ENCODE peak calls at places on chromosome 7, in nine cellular contexts. Q is neural progenitor cell, I is cardiac fibroblast, U is ovary, R is K562, B is psoas muscle, V is small intestine, J is transverse colon, X is foreskin fibroblast. Y is an unnamed sample.

GRCh38 chr7:2306688-2307087 is 7.6 kb downstream of the SNX8 start:
- DNase-seq in U (no peak), R (no peak), Q (no peak), B (no peak), J (no peak), X (no peak), I (peak; percentile 9), V (no peak), Y (no peak)

GRCh38 chr7:102323914-102324195 is 32.4 kb downstream of the SPDYE6 start:
- DNase-seq in Q (no peak), R (no peak), B (no peak), V (no peak), U (no peak), X (no peak), I (no peak), J (no peak), Y (no peak)

GRCh38 chr7:156069897-156070296 is 257.6 kb upstream of the SHH start:
- DNase-seq in B (no peak), Q (no peak), R (no peak), U (no peak), V (no peak), X (no peak), I (no peak), J (no peak), Y (no peak)

GRCh38 chr7:76048668-76048988 is 722 bp downstream of the MDH2 start:
- DNase-seq in U (no peak), V (no peak), J (peak; percentile 19), B (peak; percentile 56), Q (peak; percentile 59), I (no peak), X (no peak), R (no peak), Y (no peak)

GRCh38 chr7:148940702-148941597 is 56.9 kb upstream of the EZH2 start:
- DNase-seq in J (peak; percentile 82), B (peak; percentile 83), X (peak; percentile 74), R (peak; percentile 83), I (peak; percentile 92), V (peak; percentile 82), U (peak; percentile 82), Q (peak; percentile 72), Y (peak; percentile 87)

GRCh38 chr7:80106498-80107113 is 28.0 kb upstream of the GNAI1 start:
- DNase-seq in I (no peak), R (no peak), V (no peak), J (no peak), U (no peak), Q (no peak), X (no peak), B (no peak), Y (no peak)

GRCh38 chr7:3710122-3710521 is 409.1 kb downstream of the SDK1 start:
- DNase-seq in U (no peak), I (no peak), Q (no peak), V (no peak), B (no peak), J (no peak), X (no peak), R (no peak), Y (no peak)

GRCh38 chr7:21844742-21845141 is 101.0 kb downstream of the CDCA7L start:
- DNase-seq in I (peak; percentile 5), X (no peak), R (no peak), Q (no peak), V (peak; percentile 10), B (no peak), U (no peak), J (no peak), Y (no peak)

GRCh38 chr7:2796358-2797352 is 47.5 kb downstream of the GNA12 start:
- DNase-seq in Q (no peak), V (no peak), X (peak; percentile 34), U (peak; percentile 85), R (no peak), I (peak; percentile 92), J (peak; percentile 43), B (peak; percentile 83), Y (no peak)

GRCh38 chr7:2956526-2957368 is 86.9 kb downstream of the CARD11 start:
- DNase-seq in I (peak; percentile 69), X (peak; percentile 10), V (no peak), Q (no peak), R (peak; percentile 55), U (no peak), B (no peak), J (no peak), Y (no peak)

GRCh38 chr7:92916751-92917369 is 80.5 kb upstream of the CDK6 start:
- DNase-seq in B (no peak), Q (peak; percentile 86), V (peak; percentile 3), J (no peak), I (peak; percentile 68), R (no peak), U (no peak), X (peak; percentile 18), Y (no peak)

GRCh38 chr7:20507157-20507556 is 108.3 kb upstream of the ABCB5 start:
- DNase-seq in J (no peak), R (no peak), Q (no peak), U (no peak), I (no peak), V (no peak), X (no peak), B (no peak), Y (no peak)

GRCh38 chr7:86939197-86939814 is 120.1 kb downstream of the ELAPOR2 start:
- DNase-seq in X (peak; percentile 23), J (peak; percentile 37), R (peak; percentile 42), Q (peak; percentile 71), U (no peak), B (no peak), V (peak; percentile 72), I (peak; percentile 82), Y (peak; percentile 69)

GRCh38 chr7:4774007-4774406 is 1.4 kb upstream of the AP5Z1 start:
- DNase-seq in U (no peak), X (no peak), I (no peak), B (no peak), R (no peak), V (no peak), Q (no peak), J (no peak), Y (no peak)

GRCh38 chr7:120991570-120991969 is 3.1 kb downstream of the CPED1 start:
- DNase-seq in B (no peak), R (no peak), J (no peak), X (peak; percentile 65), I (peak; percentile 86), Q (no peak), V (no peak), U (no peak), Y (no peak)

GRCh38 chr7:67636363-67637355 is 640.0 kb downstream of the TYW1 start:
- DNase-seq in V (no peak), I (no peak), U (no peak), B (no peak), Q (peak; percentile 44), X (no peak), R (no peak), J (no peak), Y (no peak)

GRCh38 chr7:33764752-33765451 is 140.4 kb upstream of the BMPER start:
- DNase-seq in R (no peak), B (no peak), X (peak; percentile 76), I (peak; percentile 91), Q (no peak), U (no peak), V (peak; percentile 49), J (no peak), Y (no peak)

DNA sequence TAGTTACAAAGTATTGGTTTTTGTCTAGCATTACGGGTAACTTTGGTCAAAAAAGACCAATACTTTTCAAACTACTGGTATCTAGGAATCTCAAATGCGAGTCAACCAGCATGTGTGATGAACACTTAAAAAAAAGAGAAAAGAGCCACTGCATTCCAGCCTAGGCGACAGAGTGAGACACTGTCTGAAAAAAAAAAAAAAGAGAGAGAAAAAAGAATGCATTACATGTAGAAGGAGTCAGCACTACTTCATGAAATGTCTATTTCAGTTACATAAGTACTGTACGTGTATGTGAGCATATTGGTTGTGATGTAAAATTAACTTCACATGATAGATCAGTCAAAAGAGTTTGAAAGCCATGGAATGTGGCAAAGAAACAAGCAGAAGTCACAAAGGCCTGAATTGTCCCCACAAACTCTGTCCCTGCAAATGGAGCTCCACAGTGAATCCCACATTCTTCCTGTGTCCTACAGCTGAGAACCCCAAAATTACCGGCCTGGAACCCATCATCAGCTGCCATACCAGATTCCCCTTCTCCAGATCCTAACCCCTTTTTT is 1.6 kb downstream of the DENND11 start:
- DNase-seq in X (no peak), J (no peak), U (no peak), R (no peak), B (no peak), Q (no peak), I (no peak), V (no peak), Y (no peak)
- H3K4me3 ChIP-seq in X (peak overlapping the region; percentile 68), J (peak overlapping the region; percentile 90), U (no peak overlapping the region), R (no peak overlapping the region), B (peak overlapping the region; percentile 87), Q (peak overlapping the region; percentile 89), I (peak overlapping the region; percentile 59), V (no peak overlapping the region), Y (no peak overlapping the region)

DNA sequence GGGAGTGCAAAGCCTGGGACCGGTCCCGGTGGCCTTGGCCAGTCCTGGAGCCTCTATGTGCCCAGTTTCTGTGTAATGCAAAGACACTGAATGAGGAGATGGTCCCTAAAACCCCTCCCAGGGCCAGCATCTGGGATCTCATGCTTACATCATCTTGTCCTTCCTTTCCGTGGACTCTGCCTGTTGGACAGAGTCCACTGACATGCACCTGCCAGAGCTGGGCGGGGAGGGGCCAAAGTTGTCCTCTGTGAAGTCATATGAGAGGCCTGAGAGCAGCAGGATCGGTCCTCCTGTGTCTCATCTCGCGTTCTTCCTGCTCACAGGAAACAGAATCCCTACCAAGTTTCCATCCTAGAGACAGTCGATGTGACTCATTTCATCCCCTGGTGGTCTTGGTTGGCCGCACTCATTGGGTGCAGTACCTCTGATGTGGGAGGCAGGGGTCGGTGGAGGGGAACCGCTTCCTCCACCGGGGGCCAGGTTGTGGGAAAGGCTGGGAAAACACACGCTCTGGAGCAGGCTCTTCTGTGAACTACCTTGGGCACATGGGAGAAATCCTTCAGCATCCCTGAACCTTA is 389.6 kb upstream of the PODXL start:
- DNase-seq in V (peak; percentile 77), J (peak; percentile 25), U (no peak), R (no peak), X (no peak), B (no peak), I (no peak), Q (no peak), Y (no peak)
- H3K4me3 ChIP-seq in V (no peak overlapping the region), J (no peak overlapping the region), U (no peak overlapping the region), R (no peak overlapping the region), X (no peak overlapping the region), B (no peak overlapping the region), I (no peak overlapping the region), Q (no peak overlapping the region), Y (no peak overlapping the region)

GRCh38 chr7:768881-769504 is 41.9 kb upstream of the PRKAR1B start:
- DNase-seq in B (peak; percentile 70), I (no peak), U (peak; percentile 82), V (no peak), Q (peak; percentile 68), R (peak; percentile 44), J (no peak), X (no peak), Y (no peak)
- H3K4me3 ChIP-seq in B (peak overlapping the region; percentile 8), I (no peak overlapping the region), U (peak overlapping the region; percentile 11), V (no peak overlapping the region), Q (no peak overlapping the region), R (no peak overlapping the region), J (no peak overlapping the region), X (no peak overlapping the region), Y (peak overlapping the region; percentile 56)

DNA sequence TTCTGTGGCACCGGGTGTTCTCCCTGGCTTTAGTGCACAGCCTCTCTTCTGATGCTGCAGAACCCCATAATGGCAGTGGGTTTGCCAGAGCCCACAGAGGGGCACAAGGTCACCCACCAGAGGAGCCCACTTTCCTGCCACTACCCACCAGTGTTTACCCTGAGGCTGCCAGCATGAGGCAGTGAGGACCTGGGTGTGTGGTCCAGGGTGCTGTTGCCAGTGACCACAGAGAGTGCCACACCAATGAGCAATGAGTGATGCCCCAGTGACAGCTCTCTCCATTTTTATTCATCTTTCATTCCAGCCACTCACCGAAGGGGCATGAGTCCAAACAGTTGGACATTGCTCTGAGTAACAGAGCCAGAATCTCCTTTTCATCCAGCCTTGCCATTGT is 34.8 kb downstream of the MTURN start:
- DNase-seq in U (no peak), V (no peak), I (peak; percentile 27), J (no peak), R (no peak), X (peak; percentile 36), B (peak; percentile 34), Q (no peak), Y (no peak)
- H3K4me3 ChIP-seq in U (no peak overlapping the region), V (no peak overlapping the region), I (no peak overlapping the region), J (no peak overlapping the region), R (no peak overlapping the region), X (no peak overlapping the region), B (no peak overlapping the region), Q (no peak overlapping the region), Y (no peak overlapping the region)